ENCODE peak calls at places on chromosomes 11 and 22, in four cellular contexts. F is SK-N-SH; P is CD8-positive, alpha-beta T cell; N is astrocyte of the spinal cord. X is an unnamed sample.

GRCh38 chr22:29313126-29314071 is 2.1 kb downstream of the RASL10A start:
- DNase-seq in F (peak), P (no peak), N (peak), X (peak)

GRCh38 chr11:73645972-73646631 is at the start of gene PLEKHB1:
- DNase-seq in F (no peak), P (no peak), N (no peak), X (peak)

GRCh38 chr22:47322854-47323253 is 560.4 kb downstream of the TBC1D22A start:
- DNase-seq in F (no peak), P (no peak), N (no peak), X (no peak)

GRCh38 chr22:30314918-30315317 is 11.8 kb downstream of the TBC1D10A start:
- DNase-seq in F (no peak), P (no peak), N (no peak), X (no peak)

GRCh38 chr11:120424185-120424969 is 87.2 kb upstream of the GRIK4 start:
- DNase-seq in F (no peak), P (no peak), N (no peak), X (no peak)

GRCh38 chr22:42309865-42310264 is 39.4 kb upstream of the TCF20 start:
- DNase-seq in F (no peak), P (no peak), N (no peak), X (no peak)

GRCh38 chr22:44268431-44269116 is 44.2 kb downstream of the SHISAL1 start:
- DNase-seq in F (no peak), P (no peak), N (no peak), X (no peak)

GRCh38 chr22:26921726-26922125 is 264.3 kb downstream of the MIAT start:
- DNase-seq in F (no peak), P (no peak), N (no peak), X (no peak)

GRCh38 chr11:21646351-21646750 is 546.5 kb upstream of the ANO5 start:
- DNase-seq in F (no peak), P (no peak), N (no peak), X (no peak)

DNA sequence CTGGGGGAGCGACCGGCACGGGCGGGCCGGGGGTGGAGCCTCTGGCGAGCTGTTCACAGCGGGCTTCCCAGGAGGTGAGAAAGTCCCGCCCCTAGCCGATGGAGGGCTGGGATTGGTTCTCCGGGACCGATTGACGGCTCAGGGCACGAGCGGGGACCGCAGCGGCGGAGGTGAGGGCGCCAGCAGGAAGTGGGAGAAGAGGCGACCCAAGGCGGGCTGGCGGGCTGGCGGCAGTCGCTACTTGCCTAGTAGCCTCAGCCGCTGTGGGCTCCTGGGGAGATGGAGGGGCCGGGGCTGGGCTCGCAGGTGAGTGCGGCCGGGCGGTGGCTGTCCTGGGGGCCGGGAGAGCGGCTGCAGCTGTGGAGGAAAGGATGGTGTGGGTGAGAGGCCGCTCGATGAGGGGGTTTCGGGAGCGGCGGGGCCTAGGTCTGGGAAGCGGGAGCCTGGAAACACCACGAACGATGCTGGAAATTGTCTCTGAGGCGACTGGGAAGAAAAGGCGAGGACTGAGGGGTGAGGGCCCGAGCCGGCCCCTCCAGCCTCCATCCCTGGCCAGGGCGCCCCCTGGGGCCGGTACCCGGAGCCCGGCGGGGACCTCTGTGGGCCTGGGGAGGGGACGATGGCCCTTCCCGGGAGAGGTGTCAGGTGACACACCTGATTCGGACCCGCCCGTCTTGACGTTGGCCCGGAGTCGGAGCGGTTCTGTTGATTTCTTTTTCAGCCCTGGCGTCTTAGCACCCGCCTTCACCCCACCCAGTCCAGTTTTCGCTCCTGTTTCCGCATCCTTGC is at the start of gene ZDHHC13:
- DNase-seq in F (peak), P (peak), N (peak), X (peak)
- TF ChIP-seq CTCF in F (peak), P (no peak), N (peak), X (peak)

GRCh38 chr11:128961645-128962044 is 19.0 kb upstream of the TP53AIP1 start:
- DNase-seq in F (no peak), P (no peak), N (no peak), X (no peak)

GRCh38 chr11:128957204-128957482 is 14.5 kb upstream of the TP53AIP1 start:
- DNase-seq in F (no peak), P (no peak), N (no peak), X (no peak)

GRCh38 chr11:128953151-128953550 is 10.5 kb upstream of the TP53AIP1 start:
- DNase-seq in F (no peak), P (no peak), N (no peak), X (no peak)

GRCh38 chr11:128956401-128957203 is 13.9 kb upstream of the TP53AIP1 start:
- DNase-seq in F (peak), P (no peak), N (peak), X (peak)
- TF ChIP-seq CTCF in F (peak), P (peak), N (peak), X (peak)

DNA sequence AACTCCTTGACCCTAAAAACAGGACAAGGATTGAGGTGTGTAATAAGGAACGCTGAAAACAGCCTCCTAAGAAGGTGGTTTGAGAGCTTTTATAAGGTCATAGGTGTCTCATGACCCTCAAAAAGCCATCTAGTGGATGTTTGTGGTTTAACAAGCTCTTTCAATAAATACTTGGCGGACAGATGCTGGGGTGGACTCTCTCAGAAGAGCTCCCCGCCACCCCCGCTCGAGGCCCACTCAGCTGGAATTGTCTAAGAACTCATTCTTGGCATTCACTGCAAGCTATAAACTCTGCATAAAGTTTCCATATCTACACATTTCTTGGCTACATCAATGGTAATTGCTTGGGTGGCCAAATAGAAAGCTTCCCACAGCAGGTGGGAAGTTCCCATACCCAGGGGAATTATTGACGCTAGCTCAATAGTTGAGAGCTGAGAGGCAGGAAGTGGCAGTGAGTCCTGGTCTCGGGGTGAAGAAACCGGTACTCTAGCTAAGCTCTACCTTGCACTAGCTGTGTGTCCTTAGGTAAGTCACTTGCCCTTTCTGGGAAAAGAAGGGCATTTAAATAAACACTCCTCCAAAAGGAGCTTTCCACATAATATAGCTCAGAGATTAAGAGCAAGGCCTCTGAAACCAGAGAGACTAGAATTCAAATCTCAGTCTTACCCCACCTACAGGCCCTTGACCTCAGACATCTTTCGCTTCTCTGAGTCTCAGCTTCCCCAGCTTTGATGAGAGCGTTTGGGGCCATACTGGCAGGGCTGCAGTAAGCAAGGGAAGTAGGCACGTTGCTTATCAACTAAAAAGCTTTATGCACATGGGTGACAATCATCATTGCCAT is 6.4 kb downstream of the MS4A15 start:
- DNase-seq in F (no peak), P (no peak), N (no peak), X (no peak)
- TF ChIP-seq CTCF in F (peak), P (no peak), N (no peak), X (peak)

GRCh38 chr22:39185601-39186012 is 33.1 kb upstream of the CBX7 start:
- DNase-seq in F (no peak), P (no peak), N (no peak), X (peak)
- TF ChIP-seq CTCF in F (no peak), P (no peak), N (peak), X (peak)

GRCh38 chr11:105000797-105001196 is 22.2 kb downstream of the CASP5 start:
- DNase-seq in F (no peak), P (peak), N (no peak), X (peak)

GRCh38 chr11:104999716-105000115 is 23.3 kb downstream of the CASP5 start:
- DNase-seq in F (no peak), P (no peak), N (no peak), X (no peak)

GRCh38 chr11:104995001-104995408 is 26.6 kb upstream of the CASP4 start:
- DNase-seq in F (no peak), P (no peak), N (no peak), X (no peak)

GRCh38 chr11:105000167-105000566 is 22.8 kb downstream of the CASP5 start:
- DNase-seq in F (no peak), P (no peak), N (no peak), X (peak)

DNA sequence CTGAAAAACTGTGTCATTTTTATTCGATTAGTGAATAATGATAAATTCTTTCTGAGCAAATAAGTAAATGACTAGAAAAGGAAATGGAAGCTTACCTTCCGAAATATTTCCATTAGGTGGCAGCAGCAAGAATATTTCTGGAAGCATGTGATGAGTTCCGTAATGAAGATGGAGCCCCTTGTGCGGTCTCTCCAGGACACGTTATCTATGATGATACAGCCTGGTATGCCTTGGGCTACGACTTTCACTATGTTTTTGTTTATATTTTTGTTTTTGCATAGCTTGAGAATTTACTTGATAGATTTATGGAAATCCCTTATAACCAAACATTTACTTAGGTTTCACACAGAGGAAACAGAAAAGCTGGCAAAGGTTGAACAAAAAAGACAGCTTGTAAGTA is 25.7 kb downstream of the CASP5 start:
- DNase-seq in F (no peak), P (no peak), N (no peak), X (no peak)
- TF ChIP-seq CTCF in F (peak), P (no peak), N (no peak), X (no peak)

GRCh38 chr22:23856721-23857605 is 712 bp upstream of the SLC2A11 start:
- DNase-seq in F (peak), P (no peak), N (peak), X (peak)
- TF ChIP-seq CTCF in F (peak), P (no peak), N (no peak), X (peak)

GRCh38 chr11:12287374-12288211 is 89.8 kb upstream of the PARVA start:
- DNase-seq in F (peak), P (no peak), N (peak), X (peak)
- TF ChIP-seq CTCF in F (peak), P (no peak), N (peak), X (peak)

DNA sequence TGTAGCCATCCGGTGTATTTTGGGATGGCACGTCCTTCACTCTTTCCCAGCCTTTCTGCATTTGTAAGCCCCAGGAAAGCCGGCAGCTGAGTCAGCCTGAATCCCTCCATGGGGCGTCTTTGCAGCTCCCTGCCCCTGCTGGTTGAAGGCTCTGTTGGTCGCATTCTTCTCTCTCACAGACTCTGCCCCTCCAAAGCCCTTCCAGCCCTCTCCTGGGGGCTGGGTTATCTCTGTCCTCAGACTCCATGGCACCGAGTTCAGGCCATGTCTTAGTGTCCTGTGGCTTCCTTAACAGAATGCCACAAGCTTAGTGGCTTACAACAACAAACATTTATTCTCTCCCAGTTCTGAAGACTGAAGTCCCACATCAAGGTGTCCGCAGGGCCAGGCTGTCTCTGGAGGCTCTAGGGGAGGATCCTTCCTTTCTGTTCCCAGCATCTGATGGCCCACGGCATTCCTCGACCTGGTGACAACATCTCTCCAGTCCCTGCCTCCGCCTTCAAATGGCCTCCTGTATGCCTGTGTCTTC is 62.2 kb downstream of the BCR start:
- DNase-seq in F (no peak), P (no peak), N (peak), X (peak)
- TF ChIP-seq CTCF in F (no peak), P (no peak), N (peak), X (peak)

X was measured in endodermal cell.